ENCODE peak calls at places on chromosomes 6 and 20, in four cellular contexts. C, Z, W and S are unnamed samples.

GRCh38 chr6:28254340-28254618 is 2.2 kb upstream of the ZKSCAN4 start:
- DNase-seq in C (no peak), W (no peak), Z (no peak), S (no peak)

GRCh38 chr6:142482249-142482648 is 180.4 kb downstream of the ADGRG6 start:
- DNase-seq in C (no peak), W (no peak), Z (no peak), S (no peak)

GRCh38 chr6:75204959-75205775 is 686 bp downstream of the COL12A1 start:
- DNase-seq in W (peak), Z (peak), C (peak), S (no peak)

GRCh38 chr6:137866200-137866913 is 702 bp upstream of the TNFAIP3 start:
- DNase-seq in C (no peak), W (no peak), Z (no peak), S (no peak)

GRCh38 chr6:11779308-11780096 is 899 bp upstream of the ADTRP start:
- DNase-seq in Z (no peak), C (no peak), W (no peak), S (no peak)

GRCh38 chr6:53080813-53081212 is 15.6 kb downstream of the FBXO9 start:
- DNase-seq in W (no peak), Z (no peak), C (no peak), S (no peak)

GRCh38 chr20:49426873-49427272 is 55.6 kb downstream of the KCNB1 start:
- DNase-seq in C (no peak), W (no peak), Z (no peak), S (no peak)

GRCh38 chr6:2173203-2173961 is 72.0 kb downstream of the GMDS start:
- DNase-seq in W (no peak), Z (no peak), C (no peak), S (no peak)

GRCh38 chr6:143958839-143959399 is 49.1 kb downstream of the PLAGL1 start:
- DNase-seq in Z (no peak), W (peak), C (no peak), S (no peak)

GRCh38 chr6:151139524-151139923 is 100.2 kb upstream of the AKAP12 start:
- DNase-seq in W (no peak), Z (no peak), C (no peak), S (no peak)

GRCh38 chr6:38220069-38220723 is 400.7 kb downstream of the ZFAND3 start:
- DNase-seq in C (no peak), Z (no peak), W (no peak), S (no peak)

GRCh38 chr20:16419138-16419715 is 154.0 kb downstream of the KIF16B start:
- DNase-seq in C (no peak), Z (no peak), W (no peak), S (no peak)

GRCh38 chr6:108782231-108783041 is 65.8 kb upstream of the ARMC2 start:
- DNase-seq in C (peak), W (peak), Z (peak), S (no peak)

GRCh38 chr6:155497273-155497672 is 41.6 kb upstream of the NOX3 start:
- DNase-seq in Z (no peak), C (no peak), W (no peak), S (no peak)

GRCh38 chr6:162798546-162798945 is 70.8 kb downstream of the PACRG start:
- DNase-seq in W (no peak), C (no peak), Z (peak), S (no peak)

GRCh38 chr20:47360489-47361267 is 4.2 kb upstream of the ZMYND8 start:
- DNase-seq in C (no peak), Z (no peak), W (peak), S (no peak)

GRCh38 chr6:13868236-13868635 is 53.9 kb upstream of the MCUR1 start:
- DNase-seq in Z (no peak), C (no peak), W (no peak), S (no peak)

GRCh38 chr6:158322724-158323560 is 10.7 kb downstream of the TULP4 start:
- DNase-seq in W (no peak), C (no peak), Z (no peak), S (peak)

GRCh38 chr6:98641929-98642328 is 192.4 kb upstream of the POU3F2 start:
- DNase-seq in C (no peak), Z (no peak), W (no peak), S (no peak)

GRCh38 chr20:40860487-40860902 is 168.1 kb upstream of the TOP1 start:
- DNase-seq in W (no peak), C (no peak), Z (no peak), S (no peak)

GRCh38 chr6:156617376-156617775 is 159.8 kb upstream of the ARID1B start:
- DNase-seq in C (no peak), W (no peak), Z (no peak), S (no peak)

GRCh38 chr6:44352259-44352658 is 9.8 kb downstream of the SPATS1 start:
- DNase-seq in Z (no peak), W (no peak), C (no peak), S (no peak)

GRCh38 chr20:62824476-62825287 is 7.8 kb downstream of the COL9A3 start:
- DNase-seq in C (peak), Z (peak), W (peak), S (no peak)

GRCh38 chr6:21970560-21970959 is 326.3 kb downstream of the PRL start:
- DNase-seq in W (no peak), Z (no peak), C (no peak), S (no peak)

GRCh38 chr6:113351183-113351834 is 505.8 kb upstream of the MARCKS start:
- DNase-seq in C (no peak), W (no peak), Z (no peak), S (no peak)

GRCh38 chr20:19114410-19114809 is 98.0 kb upstream of the SLC24A3 start:
- DNase-seq in W (no peak), C (no peak), Z (no peak), S (peak)

GRCh38 chr20:33373735-33374605 is 27.3 kb downstream of the CDK5RAP1 start:
- DNase-seq in W (no peak), Z (no peak), C (no peak), S (no peak)

GRCh38 chr6:67131827-67132226 is 1424.8 kb upstream of the EYS start:
- DNase-seq in W (no peak), Z (no peak), C (no peak), S (no peak)

GRCh38 chr20:56624786-56625681 is 4.1 kb upstream of the TFAP2C start:
- DNase-seq in W (peak), Z (no peak), C (no peak), S (no peak)

GRCh38 chr6:130600880-130601341 is 226.3 kb upstream of the SMLR1 start:
- DNase-seq in W (no peak), Z (no peak), C (no peak), S (no peak)

GRCh38 chr20:60177080-60177479 is 218.9 kb downstream of the CDH26 start:
- DNase-seq in Z (peak), W (no peak), C (no peak), S (no peak)

GRCh38 chr20:11155156-11155805 is 481.5 kb upstream of the JAG1 start:
- DNase-seq in C (no peak), Z (no peak), W (no peak), S (no peak)